ENCODE peak calls at places on chromosome 4, in ten cellular contexts. One of them, this sample, is unnamed.

GRCh38 chr4:158769175-158769831 is 477 bp downstream of the FNIP2 start:
- DNase-seq in left ventricle myocardium inferior: peak; percentile 42
- DNase-seq in A673: peak; percentile 28
- DNase-seq in stomach: peak; percentile 29
- DNase-seq in mucosa of descending colon: peak; percentile 76
- DNase-seq in IMR-90: no peak
- DNase-seq in H9: peak; percentile 48
- DNase-seq in HepG2: no peak
- DNase-seq in body of pancreas: peak; percentile 54
- DNase-seq in tibial nerve: no peak
- DNase-seq in this sample: no peak

GRCh38 chr4:76301068-76301774 is 5.3 kb upstream of the STBD1 start:
- DNase-seq in A673: no peak
- DNase-seq in body of pancreas: peak; percentile 55
- DNase-seq in left ventricle myocardium inferior: no peak
- DNase-seq in tibial nerve: no peak
- DNase-seq in HepG2: peak; percentile 91
- DNase-seq in IMR-90: peak; percentile 89
- DNase-seq in H9: no peak
- DNase-seq in stomach: no peak
- DNase-seq in mucosa of descending colon: no peak
- DNase-seq in this sample: no peak

GRCh38 chr4:142282870-142283431 is 563.1 kb downstream of the INPP4B start:
- DNase-seq in left ventricle myocardium inferior: no peak
- DNase-seq in IMR-90: no peak
- DNase-seq in A673: peak; percentile 51
- DNase-seq in HepG2: no peak
- DNase-seq in body of pancreas: peak; percentile 10
- DNase-seq in H9: no peak
- DNase-seq in mucosa of descending colon: no peak
- DNase-seq in tibial nerve: peak; percentile 60
- DNase-seq in stomach: no peak
- DNase-seq in this sample: no peak

GRCh38 chr4:176377705-176378302 is 58.0 kb downstream of the SPCS3 start:
- DNase-seq in stomach: no peak
- DNase-seq in H9: no peak
- DNase-seq in body of pancreas: no peak
- DNase-seq in tibial nerve: no peak
- DNase-seq in left ventricle myocardium inferior: no peak
- DNase-seq in HepG2: no peak
- DNase-seq in mucosa of descending colon: no peak
- DNase-seq in IMR-90: peak; percentile 43
- DNase-seq in A673: peak; percentile 6
- DNase-seq in this sample: no peak

GRCh38 chr4:91032725-91033445 is 905.7 kb downstream of the CCSER1 start:
- DNase-seq in HepG2: no peak
- DNase-seq in IMR-90: no peak
- DNase-seq in body of pancreas: peak; percentile 74
- DNase-seq in tibial nerve: no peak
- DNase-seq in H9: no peak
- DNase-seq in stomach: no peak
- DNase-seq in mucosa of descending colon: no peak
- DNase-seq in A673: no peak
- DNase-seq in left ventricle myocardium inferior: no peak
- DNase-seq in this sample: no peak

GRCh38 chr4:1347410-1347864 is 429 bp downstream of the UVSSA start:
- DNase-seq in H9: peak; percentile 65
- DNase-seq in tibial nerve: peak; percentile 57
- DNase-seq in mucosa of descending colon: peak; percentile 82
- DNase-seq in IMR-90: peak; percentile 82
- DNase-seq in HepG2: peak; percentile 50
- DNase-seq in body of pancreas: peak; percentile 81
- DNase-seq in stomach: peak; percentile 72
- DNase-seq in A673: peak; percentile 64
- DNase-seq in left ventricle myocardium inferior: peak; percentile 78
- DNase-seq in this sample: peak; percentile 51

GRCh38 chr4:39166177-39166576 is 16.2 kb upstream of the WDR19 start:
- DNase-seq in mucosa of descending colon: no peak
- DNase-seq in IMR-90: no peak
- DNase-seq in body of pancreas: no peak
- DNase-seq in stomach: no peak
- DNase-seq in A673: no peak
- DNase-seq in HepG2: no peak
- DNase-seq in left ventricle myocardium inferior: no peak
- DNase-seq in H9: no peak
- DNase-seq in tibial nerve: no peak
- DNase-seq in this sample: no peak

GRCh38 chr4:77155631-77156345 is 1.2 kb upstream of the CCNG2 start:
- DNase-seq in H9: no peak
- DNase-seq in left ventricle myocardium inferior: no peak
- DNase-seq in HepG2: no peak
- DNase-seq in mucosa of descending colon: no peak
- DNase-seq in A673: no peak
- DNase-seq in tibial nerve: no peak
- DNase-seq in body of pancreas: peak; percentile 19
- DNase-seq in stomach: no peak
- DNase-seq in IMR-90: no peak
- DNase-seq in this sample: no peak

DNA sequence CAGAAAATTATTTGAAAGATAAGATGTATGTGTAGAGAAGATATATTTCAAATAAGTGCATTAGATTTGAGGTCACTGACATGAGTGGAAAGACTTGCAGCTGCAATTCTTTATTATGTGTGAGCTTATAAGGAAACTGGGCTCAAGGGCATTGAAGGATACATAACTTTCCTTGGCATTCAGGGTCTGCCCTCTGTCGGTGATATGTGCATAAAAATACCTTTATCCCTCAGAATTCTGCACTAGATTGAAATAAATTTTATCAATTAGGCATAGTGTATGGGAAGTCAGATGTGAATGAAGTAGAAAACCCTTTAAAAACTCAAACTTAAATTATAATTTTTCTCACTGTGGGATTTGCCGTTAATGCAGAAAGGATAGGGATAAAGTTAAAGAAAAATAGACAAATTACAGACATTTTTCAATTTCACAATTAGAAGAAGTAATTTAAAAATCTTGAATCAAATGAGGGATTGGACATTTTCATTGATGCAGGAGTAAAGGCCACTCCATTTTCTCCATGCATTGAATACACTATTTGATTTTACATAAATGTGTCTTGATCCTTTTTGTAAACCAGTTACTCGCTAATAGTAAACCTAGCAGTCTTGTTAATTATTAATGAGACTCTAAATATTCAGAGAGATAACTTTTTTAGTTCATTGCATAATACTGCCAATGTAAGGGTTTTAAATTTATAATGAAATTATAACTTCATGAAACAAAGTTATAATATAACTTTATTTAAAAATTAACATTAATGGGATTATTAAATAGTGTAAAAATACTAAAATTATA is 21.0 kb upstream of the ETNPPL start:
- DNase-seq in H9: no peak
- DNase-seq in left ventricle myocardium inferior: no peak
- DNase-seq in mucosa of descending colon: no peak
- DNase-seq in body of pancreas: peak; percentile 24
- DNase-seq in HepG2: peak; percentile 12
- DNase-seq in IMR-90: no peak
- DNase-seq in stomach: no peak
- DNase-seq in tibial nerve: no peak
- DNase-seq in A673: peak; percentile 37
- DNase-seq in this sample: no peak
- TF ChIP-seq CTCF in H9: peak; percentile 41
- TF ChIP-seq CTCF in left ventricle myocardium inferior: peak; percentile 37
- TF ChIP-seq CTCF in mucosa of descending colon: no peak
- TF ChIP-seq CTCF in body of pancreas: peak; percentile 29
- TF ChIP-seq CTCF in HepG2: peak; percentile 48
- TF ChIP-seq CTCF in IMR-90: no peak
- TF ChIP-seq CTCF in stomach: no peak
- TF ChIP-seq CTCF in tibial nerve: peak; percentile 30
- TF ChIP-seq CTCF in A673: peak; percentile 42
- TF ChIP-seq CTCF in this sample: no peak

GRCh38 chr4:143356493-143356892 is 19.8 kb downstream of the GAB1 start:
- DNase-seq in left ventricle myocardium inferior: no peak
- DNase-seq in H9: no peak
- DNase-seq in HepG2: no peak
- DNase-seq in mucosa of descending colon: no peak
- DNase-seq in body of pancreas: peak; percentile 57
- DNase-seq in stomach: no peak
- DNase-seq in IMR-90: no peak
- DNase-seq in A673: peak; percentile 49
- DNase-seq in tibial nerve: no peak
- DNase-seq in this sample: no peak

GRCh38 chr4:143359794-143360193 is 23.1 kb downstream of the GAB1 start:
- DNase-seq in left ventricle myocardium inferior: no peak
- DNase-seq in H9: no peak
- DNase-seq in stomach: no peak
- DNase-seq in body of pancreas: no peak
- DNase-seq in HepG2: no peak
- DNase-seq in IMR-90: no peak
- DNase-seq in tibial nerve: no peak
- DNase-seq in A673: peak; percentile 87
- DNase-seq in mucosa of descending colon: no peak
- DNase-seq in this sample: no peak

GRCh38 chr4:143357161-143357845 is 20.6 kb downstream of the GAB1 start:
- DNase-seq in H9: no peak
- DNase-seq in HepG2: no peak
- DNase-seq in tibial nerve: no peak
- DNase-seq in IMR-90: no peak
- DNase-seq in stomach: no peak
- DNase-seq in A673: no peak
- DNase-seq in mucosa of descending colon: no peak
- DNase-seq in left ventricle myocardium inferior: no peak
- DNase-seq in body of pancreas: no peak
- DNase-seq in this sample: no peak

GRCh38 chr4:143358923-143359694 is 22.4 kb downstream of the GAB1 start:
- DNase-seq in A673: peak; percentile 96
- DNase-seq in IMR-90: peak; percentile 93
- DNase-seq in left ventricle myocardium inferior: no peak
- DNase-seq in mucosa of descending colon: peak; percentile 60
- DNase-seq in H9: no peak
- DNase-seq in tibial nerve: no peak
- DNase-seq in body of pancreas: peak; percentile 79
- DNase-seq in stomach: peak; percentile 73
- DNase-seq in HepG2: no peak
- DNase-seq in this sample: no peak

DNA sequence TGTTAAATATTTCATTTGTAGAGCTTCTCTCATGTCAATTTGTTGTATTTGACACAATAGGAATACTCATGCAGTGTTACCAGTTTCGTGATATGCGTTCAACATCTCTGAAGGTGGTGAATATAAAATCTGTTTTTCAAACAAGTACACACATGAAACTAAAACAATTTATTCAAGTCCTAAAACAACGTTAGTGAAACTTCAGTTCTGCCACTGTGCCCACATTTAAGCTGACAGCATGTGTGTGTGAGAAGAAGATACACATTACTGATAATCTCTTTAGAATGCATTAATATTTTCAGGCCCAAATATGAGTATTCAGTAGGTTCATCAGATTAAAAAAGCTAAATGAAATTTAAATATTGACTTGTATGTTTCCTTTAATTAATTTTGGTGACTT is 21.7 kb downstream of the GAB1 start:
- DNase-seq in mucosa of descending colon: no peak
- DNase-seq in body of pancreas: no peak
- DNase-seq in HepG2: no peak
- DNase-seq in A673: no peak
- DNase-seq in left ventricle myocardium inferior: no peak
- DNase-seq in tibial nerve: no peak
- DNase-seq in stomach: no peak
- DNase-seq in IMR-90: no peak
- DNase-seq in H9: no peak
- DNase-seq in this sample: no peak
- H3K4me1 ChIP-seq in mucosa of descending colon: peaks cover 55% of the 10 kb centered on the region
- H3K4me1 ChIP-seq in body of pancreas: peaks cover 50% of the 10 kb centered on the region
- H3K4me1 ChIP-seq in HepG2: peaks cover 20% of the 10 kb centered on the region
- H3K4me1 ChIP-seq in A673: peaks cover 91% of the 10 kb centered on the region
- H3K4me1 ChIP-seq in left ventricle myocardium inferior: no peaks in the 10 kb centered on the region
- H3K4me1 ChIP-seq in tibial nerve: peaks cover 81% of the 10 kb centered on the region
- H3K4me1 ChIP-seq in stomach: peaks cover 53% of the 10 kb centered on the region
- H3K4me1 ChIP-seq in IMR-90: peaks cover 22% of the 10 kb centered on the region
- H3K4me1 ChIP-seq in H9: peaks cover 8% of the 10 kb centered on the region
- H3K4me1 ChIP-seq in this sample: peaks cover 81% of the 10 kb centered on the region

DNA sequence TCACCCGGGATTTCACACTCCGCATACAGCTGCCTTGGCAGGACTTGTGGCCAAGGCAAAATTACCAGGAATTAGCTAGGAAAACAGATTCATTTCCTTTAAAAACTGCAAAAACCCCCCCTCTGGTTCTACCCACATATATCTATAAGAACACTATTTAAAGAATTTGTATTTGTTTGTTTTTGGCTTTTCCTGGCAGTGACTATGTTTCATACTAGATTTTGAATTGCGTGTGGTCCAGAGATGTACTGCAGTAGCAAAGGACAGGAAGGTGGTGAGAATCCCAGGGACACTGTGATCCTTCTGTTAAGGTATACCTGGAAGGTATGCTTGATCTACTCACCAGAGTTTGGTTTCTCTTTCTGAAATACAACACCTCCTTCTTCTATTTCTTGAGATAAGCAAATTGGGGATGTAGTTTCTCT is 129.6 kb upstream of the RASGEF1B start:
- DNase-seq in IMR-90: no peak
- DNase-seq in tibial nerve: no peak
- DNase-seq in H9: no peak
- DNase-seq in stomach: no peak
- DNase-seq in HepG2: no peak
- DNase-seq in body of pancreas: no peak
- DNase-seq in mucosa of descending colon: no peak
- DNase-seq in A673: no peak
- DNase-seq in left ventricle myocardium inferior: no peak
- DNase-seq in this sample: no peak
- TF ChIP-seq CTCF in IMR-90: no peak
- TF ChIP-seq CTCF in tibial nerve: no peak
- TF ChIP-seq CTCF in H9: no peak
- TF ChIP-seq CTCF in stomach: no peak
- TF ChIP-seq CTCF in HepG2: no peak
- TF ChIP-seq CTCF in body of pancreas: no peak
- TF ChIP-seq CTCF in mucosa of descending colon: no peak
- TF ChIP-seq CTCF in A673: no peak
- TF ChIP-seq CTCF in left ventricle myocardium inferior: no peak
- TF ChIP-seq CTCF in this sample: no peak

GRCh38 chr4:113673450-113673849 is 88.1 kb downstream of the CAMK2D start:
- DNase-seq in IMR-90: peak; percentile 54
- DNase-seq in A673: no peak
- DNase-seq in left ventricle myocardium inferior: no peak
- DNase-seq in mucosa of descending colon: no peak
- DNase-seq in body of pancreas: no peak
- DNase-seq in stomach: no peak
- DNase-seq in H9: peak; percentile 47
- DNase-seq in tibial nerve: no peak
- DNase-seq in HepG2: no peak
- DNase-seq in this sample: no peak

GRCh38 chr4:113674251-113674650 is 87.3 kb downstream of the CAMK2D start:
- DNase-seq in mucosa of descending colon: no peak
- DNase-seq in left ventricle myocardium inferior: no peak
- DNase-seq in A673: peak; percentile 20
- DNase-seq in stomach: no peak
- DNase-seq in H9: no peak
- DNase-seq in body of pancreas: peak; percentile 25
- DNase-seq in IMR-90: no peak
- DNase-seq in HepG2: no peak
- DNase-seq in tibial nerve: peak; percentile 30
- DNase-seq in this sample: no peak

GRCh38 chr4:113677333-113677732 is 84.2 kb downstream of the CAMK2D start:
- DNase-seq in tibial nerve: no peak
- DNase-seq in HepG2: no peak
- DNase-seq in A673: no peak
- DNase-seq in stomach: no peak
- DNase-seq in body of pancreas: no peak
- DNase-seq in IMR-90: no peak
- DNase-seq in mucosa of descending colon: no peak
- DNase-seq in H9: no peak
- DNase-seq in left ventricle myocardium inferior: no peak
- DNase-seq in this sample: no peak

GRCh38 chr4:113674733-113675132 is 86.8 kb downstream of the CAMK2D start:
- DNase-seq in tibial nerve: no peak
- DNase-seq in left ventricle myocardium inferior: no peak
- DNase-seq in A673: no peak
- DNase-seq in H9: no peak
- DNase-seq in HepG2: no peak
- DNase-seq in mucosa of descending colon: no peak
- DNase-seq in body of pancreas: no peak
- DNase-seq in IMR-90: no peak
- DNase-seq in stomach: no peak
- DNase-seq in this sample: no peak

GRCh38 chr4:113675731-113676707 is 85.5 kb downstream of the CAMK2D start:
- DNase-seq in left ventricle myocardium inferior: no peak
- DNase-seq in HepG2: peak; percentile 21
- DNase-seq in body of pancreas: no peak
- DNase-seq in mucosa of descending colon: no peak
- DNase-seq in tibial nerve: no peak
- DNase-seq in stomach: no peak
- DNase-seq in H9: no peak
- DNase-seq in A673: peak; percentile 59
- DNase-seq in IMR-90: peak; percentile 23
- DNase-seq in this sample: no peak
- H3K4me1 ChIP-seq in left ventricle myocardium inferior: peaks cover 80% of the 10 kb centered on the region
- H3K4me1 ChIP-seq in HepG2: peaks cover 18% of the 10 kb centered on the region
- H3K4me1 ChIP-seq in body of pancreas: peaks cover 25% of the 10 kb centered on the region
- H3K4me1 ChIP-seq in mucosa of descending colon: peaks cover 12% of the 10 kb centered on the region
- H3K4me1 ChIP-seq in tibial nerve: peaks cover 6% of the 10 kb centered on the region
- H3K4me1 ChIP-seq in stomach: peaks cover 20% of the 10 kb centered on the region
- H3K4me1 ChIP-seq in H9: no peaks in the 10 kb centered on the region
- H3K4me1 ChIP-seq in A673: peaks cover 23% of the 10 kb centered on the region
- H3K4me1 ChIP-seq in IMR-90: peaks cover 15% of the 10 kb centered on the region
- H3K4me1 ChIP-seq in this sample: peaks cover 30% of the 10 kb centered on the region